ENCODE peak calls at places on chromosome 21, in five cellular contexts. P is body of pancreas, F is psoas muscle, V is fibroblast of the aortic adventitia, Z is HFF-Myc. O is an unnamed sample.

GRCh38 chr21:34836103-34836932 is 167.5 kb downstream of the CLIC6 start:
- DNase-seq in F (peak; percentile 85), P (peak; percentile 25), Z (peak; percentile 96), V (peak; percentile 99), O (no peak)

GRCh38 chr21:43959231-43960041 is 52.7 kb upstream of the TRAPPC10 start:
- DNase-seq in P (no peak), V (no peak), F (no peak), Z (no peak), O (peak; percentile 66)

GRCh38 chr21:42056468-42056867 is 14.6 kb upstream of the UMODL1 start:
- DNase-seq in P (no peak), Z (no peak), F (no peak), V (no peak), O (no peak)

GRCh38 chr21:42830456-42831455 is 48.6 kb downstream of the WDR4 start:
- DNase-seq in F (no peak), V (no peak), Z (no peak), P (no peak), O (peak; percentile 45)

GRCh38 chr21:31538821-31539220 is 120.7 kb upstream of the SOD1 start:
- DNase-seq in Z (no peak), F (no peak), P (no peak), V (no peak), O (no peak)

GRCh38 chr21:45517249-45518065 is 24.8 kb downstream of the SLC19A1 start:
- DNase-seq in V (no peak), F (peak; percentile 40), P (no peak), Z (no peak), O (peak; percentile 50)

GRCh38 chr21:22374218-22374969 is 1376.2 kb downstream of the NCAM2 start:
- DNase-seq in Z (no peak), P (no peak), V (no peak), F (no peak), O (no peak)

GRCh38 chr21:29187939-29188338 is 57.5 kb downstream of the MAP3K7CL start:
- DNase-seq in V (peak; percentile 96), P (peak; percentile 47), Z (peak; percentile 82), F (peak; percentile 72), O (no peak)

GRCh38 chr21:24436236-24436635 is 1171.0 kb downstream of the MRPL39 start:
- DNase-seq in P (no peak), Z (no peak), V (no peak), F (no peak), O (no peak)

GRCh38 chr21:36125513-36126121 is 9.3 kb upstream of the CBR3 start:
- DNase-seq in F (peak; percentile 66), Z (no peak), P (peak; percentile 61), V (peak; percentile 71), O (no peak)

GRCh38 chr21:43921602-43921978 is 56.6 kb downstream of the AGPAT3 start:
- DNase-seq in P (no peak), V (no peak), F (no peak), Z (no peak), O (no peak)

GRCh38 chr21:35075546-35075945 is 26.4 kb upstream of the RUNX1 start:
- DNase-seq in F (no peak), V (peak; percentile 58), P (no peak), Z (no peak), O (no peak)

GRCh38 chr21:32181415-32181814 is 97.4 kb downstream of the MIS18A start:
- DNase-seq in Z (no peak), F (no peak), P (no peak), V (no peak), O (no peak)

GRCh38 chr21:44726803-44727202 is 15.4 kb upstream of the TSPEAR start:
- DNase-seq in P (no peak), F (no peak), Z (no peak), V (no peak), O (peak; percentile 56)

GRCh38 chr21:42298237-42298636 is 17.0 kb downstream of the TFF3 start:
- DNase-seq in V (no peak), F (no peak), Z (no peak), P (no peak), O (no peak)

GRCh38 chr21:46639489-46640386 is 4.3 kb downstream of the PRMT2 start:
- DNase-seq in V (peak; percentile 58), F (no peak), Z (no peak), P (no peak), O (no peak)
- TF ChIP-seq CTCF in V (peak; percentile 50), F (peak; percentile 31), Z (no peak), P (peak; percentile 43), O (peak; percentile 74)

GRCh38 chr21:30232011-30232410 is 16.1 kb upstream of the CLDN8 start:
- DNase-seq in V (no peak), P (no peak), F (no peak), Z (no peak), O (no peak)
- TF ChIP-seq CTCF in V (no peak), P (no peak), F (no peak), Z (no peak), O (no peak)

GRCh38 chr21:38883142-38883541 is 77.4 kb downstream of the ETS2 start:
- DNase-seq in Z (no peak), V (no peak), F (no peak), P (no peak), O (no peak)

GRCh38 chr21:38888956-38889605 is 83.4 kb downstream of the ETS2 start:
- DNase-seq in V (peak; percentile 78), P (no peak), F (no peak), Z (no peak), O (no peak)

GRCh38 chr21:38887062-38887686 is 81.4 kb downstream of the ETS2 start:
- DNase-seq in F (no peak), P (no peak), V (no peak), Z (no peak), O (no peak)

GRCh38 chr21:38887750-38888149 is 82.0 kb downstream of the ETS2 start:
- DNase-seq in P (no peak), F (no peak), Z (no peak), V (no peak), O (no peak)
- TF ChIP-seq CTCF in P (no peak), F (no peak), Z (no peak), V (no peak), O (no peak)

GRCh38 chr21:33196956-33197374 is 32.8 kb upstream of the IFNAR2 start:
- DNase-seq in P (peak; percentile 63), Z (peak; percentile 25), F (peak; percentile 58), V (peak; percentile 72), O (no peak)
- TF ChIP-seq CTCF in P (peak; percentile 76), Z (peak; percentile 73), F (peak; percentile 80), V (peak; percentile 63), O (peak; percentile 91)

O was measured in type B pancreatic cell.